ENCODE peak calls at places on chromosome 1, in five cellular contexts. One of them, this sample, is unnamed.

GRCh38 chr1:154760469-154760933 is 109.6 kb downstream of the KCNN3 start:
- DNase-seq in GM03348: peak; percentile 61
- DNase-seq in H7: peak; percentile 97
- DNase-seq in NCI-H2107: peak; percentile 4
- DNase-seq in fibroblast of mammary gland: no peak
- DNase-seq in this sample: peak; percentile 20

GRCh38 chr1:9466780-9467755 is 72.2 kb upstream of the SLC25A33 start:
- DNase-seq in GM03348: peak; percentile 34
- DNase-seq in fibroblast of mammary gland: peak; percentile 41
- DNase-seq in H7: peak; percentile 7
- DNase-seq in NCI-H2107: no peak
- DNase-seq in this sample: peak; percentile 48

GRCh38 chr1:174775621-174776020 is 224.1 kb upstream of the CACYBP start:
- DNase-seq in NCI-H2107: no peak
- DNase-seq in GM03348: peak; percentile 20
- DNase-seq in fibroblast of mammary gland: no peak
- DNase-seq in H7: no peak
- DNase-seq in this sample: no peak

GRCh38 chr1:160577661-160578060 is 1.6 kb downstream of the CD84 start:
- DNase-seq in fibroblast of mammary gland: no peak
- DNase-seq in GM03348: no peak
- DNase-seq in H7: no peak
- DNase-seq in NCI-H2107: no peak
- DNase-seq in this sample: no peak

GRCh38 chr1:221188531-221188930 is 309.3 kb downstream of the HLX start:
- DNase-seq in NCI-H2107: no peak
- DNase-seq in GM03348: no peak
- DNase-seq in H7: no peak
- DNase-seq in fibroblast of mammary gland: no peak
- DNase-seq in this sample: no peak

GRCh38 chr1:94401206-94401605 is 17.0 kb upstream of the ABCD3 start:
- DNase-seq in H7: no peak
- DNase-seq in GM03348: no peak
- DNase-seq in fibroblast of mammary gland: no peak
- DNase-seq in NCI-H2107: no peak
- DNase-seq in this sample: no peak

GRCh38 chr1:67650061-67650460 is 34.9 kb upstream of the GADD45A start:
- DNase-seq in GM03348: no peak
- DNase-seq in fibroblast of mammary gland: peak; percentile 36
- DNase-seq in H7: no peak
- DNase-seq in NCI-H2107: no peak
- DNase-seq in this sample: peak; percentile 5

GRCh38 chr1:226568077-226568831 is 19.7 kb downstream of the STUM start:
- DNase-seq in NCI-H2107: no peak
- DNase-seq in GM03348: peak; percentile 67
- DNase-seq in fibroblast of mammary gland: peak; percentile 15
- DNase-seq in H7: peak; percentile 84
- DNase-seq in this sample: peak; percentile 57

GRCh38 chr1:205775717-205776056 is 405 bp upstream of the RAB29 start:
- DNase-seq in GM03348: peak; percentile 49
- DNase-seq in H7: no peak
- DNase-seq in fibroblast of mammary gland: peak; percentile 81
- DNase-seq in NCI-H2107: no peak
- DNase-seq in this sample: peak; percentile 40

GRCh38 chr1:114008352-114009041 is 29.2 kb downstream of the OLFML3 start:
- DNase-seq in H7: peak; percentile 43
- DNase-seq in fibroblast of mammary gland: no peak
- DNase-seq in NCI-H2107: no peak
- DNase-seq in GM03348: peak; percentile 37
- DNase-seq in this sample: no peak

GRCh38 chr1:98677288-98677687 is 15.8 kb downstream of the SNX7 start:
- DNase-seq in NCI-H2107: no peak
- DNase-seq in H7: no peak
- DNase-seq in fibroblast of mammary gland: peak; percentile 94
- DNase-seq in GM03348: peak; percentile 52
- DNase-seq in this sample: peak; percentile 34

GRCh38 chr1:24536391-24536840 is 19.5 kb upstream of the NCMAP start:
- DNase-seq in GM03348: no peak
- DNase-seq in NCI-H2107: peak; percentile 71
- DNase-seq in H7: no peak
- DNase-seq in fibroblast of mammary gland: no peak
- DNase-seq in this sample: no peak

GRCh38 chr1:56831874-56832693 is 12.9 kb upstream of the FYB2 start:
- DNase-seq in NCI-H2107: peak; percentile 36
- DNase-seq in fibroblast of mammary gland: peak; percentile 93
- DNase-seq in GM03348: peak; percentile 88
- DNase-seq in H7: peak; percentile 73
- DNase-seq in this sample: peak; percentile 91

GRCh38 chr1:156816561-156817328 is at the start of gene SH2D2A:
- DNase-seq in H7: no peak
- DNase-seq in NCI-H2107: no peak
- DNase-seq in fibroblast of mammary gland: peak; percentile 43
- DNase-seq in GM03348: no peak
- DNase-seq in this sample: no peak